ENCODE peak calls at places on chromosome 21, in five cellular contexts. One of them, this sample, is unnamed.

GRCh38 chr21:42626171-42626570 is 27.2 kb upstream of the PDE9A start:
- DNase-seq in T-cell: no peak
- DNase-seq in heart left ventricle: no peak
- DNase-seq in NCI-H1105 treated with DMSO at 0.1 percent for 48 hours: no peak
- DNase-seq in RKO: no peak
- DNase-seq in this sample: no peak

GRCh38 chr21:37869661-37870060 is 46.6 kb downstream of the KCNJ6 start:
- DNase-seq in T-cell: no peak
- DNase-seq in heart left ventricle: no peak
- DNase-seq in NCI-H1105 treated with DMSO at 0.1 percent for 48 hours: no peak
- DNase-seq in RKO: no peak
- DNase-seq in this sample: no peak

GRCh38 chr21:32468567-32469175 is 56.2 kb downstream of the EVA1C start:
- DNase-seq in T-cell: no peak
- DNase-seq in heart left ventricle: no peak
- DNase-seq in NCI-H1105 treated with DMSO at 0.1 percent for 48 hours: no peak
- DNase-seq in RKO: no peak
- DNase-seq in this sample: no peak

GRCh38 chr21:45836268-45836655 is 145.3 kb upstream of the COL6A1 start:
- DNase-seq in T-cell: no peak
- DNase-seq in heart left ventricle: no peak
- DNase-seq in NCI-H1105 treated with DMSO at 0.1 percent for 48 hours: no peak
- DNase-seq in RKO: no peak
- DNase-seq in this sample: no peak

GRCh38 chr21:44732956-44733355 is 21.6 kb upstream of the TSPEAR start:
- DNase-seq in T-cell: no peak
- DNase-seq in heart left ventricle: no peak
- DNase-seq in NCI-H1105 treated with DMSO at 0.1 percent for 48 hours: no peak
- DNase-seq in RKO: peak
- DNase-seq in this sample: no peak

GRCh38 chr21:38256599-38257302 is at the start of gene KCNJ15:
- DNase-seq in T-cell: no peak
- DNase-seq in heart left ventricle: no peak
- DNase-seq in NCI-H1105 treated with DMSO at 0.1 percent for 48 hours: no peak
- DNase-seq in RKO: no peak
- DNase-seq in this sample: no peak

GRCh38 chr21:44024895-44025353 is 12.8 kb downstream of the TRAPPC10 start:
- DNase-seq in T-cell: no peak
- DNase-seq in heart left ventricle: peak
- DNase-seq in NCI-H1105 treated with DMSO at 0.1 percent for 48 hours: no peak
- DNase-seq in RKO: no peak
- DNase-seq in this sample: no peak

GRCh38 chr21:42685036-42685435 is 31.6 kb downstream of the PDE9A start:
- DNase-seq in T-cell: no peak
- DNase-seq in heart left ventricle: no peak
- DNase-seq in NCI-H1105 treated with DMSO at 0.1 percent for 48 hours: no peak
- DNase-seq in RKO: no peak
- DNase-seq in this sample: no peak

GRCh38 chr21:35843911-35844667 is 216.2 kb downstream of the SETD4 start:
- DNase-seq in T-cell: no peak
- DNase-seq in heart left ventricle: no peak
- DNase-seq in NCI-H1105 treated with DMSO at 0.1 percent for 48 hours: no peak
- DNase-seq in RKO: no peak
- DNase-seq in this sample: no peak

GRCh38 chr21:44996983-44997936 is 57.4 kb downstream of the SLX9 start:
- DNase-seq in T-cell: no peak
- DNase-seq in heart left ventricle: no peak
- DNase-seq in NCI-H1105 treated with DMSO at 0.1 percent for 48 hours: no peak
- DNase-seq in RKO: no peak
- DNase-seq in this sample: no peak

This sample was measured in RWPE1.